ENCODE peak calls at places on chromosome 19, in six cellular contexts. V is breast epithelium, D is ovary, B is HepG2, E is right lobe of liver, C is body of pancreas. Q is an unnamed sample.

GRCh38 chr19:18368504-18369222 is 17.3 kb upstream of the GDF15 start:
- DNase-seq in B (peak; percentile 39), C (peak; percentile 58), V (no peak), D (no peak), E (no peak), Q (no peak)

GRCh38 chr19:16579381-16579780 is 7.2 kb upstream of the SLC35E1 start:
- DNase-seq in E (no peak), B (no peak), D (no peak), V (no peak), C (no peak), Q (no peak)

GRCh38 chr19:2636897-2637683 is 65.4 kb downstream of the GNG7 start:
- DNase-seq in B (peak; percentile 34), E (peak; percentile 72), D (peak; percentile 78), C (peak; percentile 67), V (no peak), Q (peak; percentile 59)

GRCh38 chr19:10113964-10114650 is 2.6 kb downstream of the P2RY11 start:
- DNase-seq in V (no peak), B (no peak), E (no peak), D (no peak), C (no peak), Q (no peak)

GRCh38 chr19:313169-313987 is 22.2 kb upstream of the PLPP2 start:
- DNase-seq in E (no peak), B (no peak), C (no peak), V (no peak), D (no peak), Q (no peak)

GRCh38 chr19:17048885-17049453 is 22.4 kb upstream of the CPAMD8 start:
- DNase-seq in C (no peak), D (no peak), V (no peak), B (no peak), E (no peak), Q (no peak)

GRCh38 chr19:19578241-19578640 is 40.2 kb downstream of the CILP2 start:
- DNase-seq in V (no peak), C (no peak), D (no peak), E (no peak), B (no peak), Q (no peak)

GRCh38 chr19:46713781-46714522 is 3.0 kb downstream of the PRKD2 start:
- DNase-seq in D (peak; percentile 94), V (peak; percentile 96), C (peak; percentile 93), B (peak; percentile 75), E (peak; percentile 95), Q (peak; percentile 99)

GRCh38 chr19:10105241-10106099 is 692 bp upstream of the PPAN start:
- DNase-seq in D (no peak), V (no peak), B (no peak), E (no peak), C (no peak), Q (peak; percentile 20)

GRCh38 chr19:17777840-17778620 is 16.9 kb upstream of the B3GNT3 start:
- DNase-seq in E (peak; percentile 61), V (peak; percentile 35), C (peak; percentile 29), D (peak; percentile 62), B (peak; percentile 40), Q (peak; percentile 96)

GRCh38 chr19:41907994-41908615 is 20.1 kb downstream of the ERFL start:
- DNase-seq in E (no peak), C (no peak), D (no peak), V (no peak), B (no peak), Q (no peak)

GRCh38 chr19:41906271-41906670 is 22.0 kb downstream of the ERFL start:
- DNase-seq in C (no peak), E (no peak), B (no peak), D (no peak), V (no peak), Q (no peak)

GRCh38 chr19:41908724-41909464 is 19.4 kb downstream of the ERFL start:
- DNase-seq in E (no peak), V (no peak), C (no peak), B (no peak), D (no peak), Q (no peak)

GRCh38 chr19:41905273-41906002 is 22.5 kb downstream of the ARHGEF1 start:
- DNase-seq in E (no peak), C (no peak), D (no peak), B (no peak), V (no peak), Q (no peak)

DNA sequence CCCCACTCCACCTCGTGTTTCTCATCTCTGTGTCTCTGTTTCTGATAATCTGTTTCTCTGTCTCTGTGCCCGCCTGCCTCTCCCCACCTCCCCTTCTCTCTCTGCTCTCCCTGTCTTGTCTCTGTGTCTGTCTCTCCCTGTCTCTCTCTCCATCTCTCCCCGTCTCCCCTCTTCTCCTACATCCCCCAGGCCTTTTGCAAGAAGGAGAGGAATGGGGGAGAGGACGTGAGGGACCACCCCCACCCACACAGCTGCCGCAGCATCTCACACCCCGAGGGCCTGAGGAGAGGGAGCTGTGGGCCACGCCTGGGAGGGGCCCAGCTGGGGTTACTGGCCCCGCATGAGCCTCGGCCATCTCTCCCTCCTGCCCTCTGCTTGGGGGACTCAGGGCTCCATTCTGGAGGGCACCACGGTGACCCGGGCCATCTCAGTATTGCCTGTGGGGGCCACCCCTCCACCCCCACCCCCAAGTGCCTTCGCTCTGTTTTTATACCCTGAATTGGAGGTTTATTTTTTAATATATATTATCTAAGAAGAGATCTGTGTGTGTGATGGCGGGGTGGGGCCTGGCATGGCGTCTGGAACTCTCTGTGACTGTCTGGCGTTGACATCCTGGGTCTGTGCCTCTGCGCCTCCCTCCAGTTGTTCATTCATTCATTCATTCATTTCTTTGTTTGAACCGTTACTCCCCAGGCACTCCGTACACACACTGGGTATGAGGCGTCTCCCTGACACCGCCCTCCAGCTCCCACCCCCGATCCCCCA is 21.2 kb downstream of the ERFL start:
- DNase-seq in C (no peak), B (no peak), V (no peak), E (no peak), D (no peak), Q (no peak)
- H3K4me1 ChIP-seq in C (peaks cover 12% of the 10 kb centered on the region), B (peaks cover 24% of the 10 kb centered on the region), V (no peaks in the 10 kb centered on the region), E (no peaks in the 10 kb centered on the region), D (no peaks in the 10 kb centered on the region), Q (no peaks in the 10 kb centered on the region)

GRCh38 chr19:53909471-53910169 is 542 bp downstream of the CACNG7 start:
- DNase-seq in C (no peak), B (no peak), E (no peak), D (no peak), V (no peak), Q (no peak)

GRCh38 chr19:53907193-53907581 is 1.9 kb upstream of the CACNG7 start:
- DNase-seq in D (no peak), V (no peak), E (no peak), C (no peak), B (no peak), Q (no peak)

GRCh38 chr19:53908933-53909415 is at the start of gene CACNG7:
- DNase-seq in B (no peak), D (no peak), C (no peak), V (no peak), E (no peak), Q (no peak)

GRCh38 chr19:53907690-53908089 is 1.4 kb upstream of the CACNG7 start:
- DNase-seq in D (no peak), E (no peak), V (no peak), B (no peak), C (no peak), Q (no peak)

GRCh38 chr19:53908106-53908932 is 759 bp upstream of the CACNG7 start:
- DNase-seq in E (no peak), D (peak; percentile 50), B (no peak), V (no peak), C (peak; percentile 43), Q (peak; percentile 32)
- H3K27me3 ChIP-seq in E (no peaks in the 10 kb centered on the region), D (peaks cover 3% of the 10 kb centered on the region), B (peaks cover 13% of the 10 kb centered on the region), V (peaks cover 83% of the 10 kb centered on the region), C (peaks cover 54% of the 10 kb centered on the region), Q (peaks cover 36% of the 10 kb centered on the region)

GRCh38 chr19:7658219-7658686 is 10.6 kb upstream of the RETN start:
- DNase-seq in C (no peak), E (no peak), V (no peak), D (no peak), B (no peak), Q (no peak)
- H3K4me1 ChIP-seq in C (no peaks in the 10 kb centered on the region), E (no peaks in the 10 kb centered on the region), V (no peaks in the 10 kb centered on the region), D (no peaks in the 10 kb centered on the region), B (peaks cover 10% of the 10 kb centered on the region), Q (no peaks in the 10 kb centered on the region)

GRCh38 chr19:29176981-29177754 is 35.8 kb downstream of the UQCRFS1 start:
- DNase-seq in D (no peak), E (no peak), C (no peak), V (no peak), B (no peak), Q (no peak)
- H3K27me3 ChIP-seq in D (no peaks in the 10 kb centered on the region), E (no peaks in the 10 kb centered on the region), C (no peaks in the 10 kb centered on the region), V (no peaks in the 10 kb centered on the region), B (no peaks in the 10 kb centered on the region), Q (no peaks in the 10 kb centered on the region)

GRCh38 chr19:41994521-41994971 is 516 bp upstream of the ATP1A3 start:
- DNase-seq in E (no peak), C (no peak), V (no peak), B (no peak), D (no peak), Q (no peak)
- H3K4me1 ChIP-seq in E (no peaks in the 10 kb centered on the region), C (peaks cover 15% of the 10 kb centered on the region), V (no peaks in the 10 kb centered on the region), B (no peaks in the 10 kb centered on the region), D (no peaks in the 10 kb centered on the region), Q (no peaks in the 10 kb centered on the region)

GRCh38 chr19:29492761-29493160 is 33.0 kb upstream of the VSTM2B start:
- DNase-seq in E (no peak), B (no peak), V (no peak), D (no peak), C (no peak), Q (no peak)
- H3K27me3 ChIP-seq in E (no peaks in the 10 kb centered on the region), B (no peaks in the 10 kb centered on the region), V (peaks cover 10% of the 10 kb centered on the region), D (no peaks in the 10 kb centered on the region), C (no peaks in the 10 kb centered on the region), Q (no peaks in the 10 kb centered on the region)

Q was measured in colonic mucosa.